ENCODE peak calls at places on chromosomes 4 and X, in five cellular contexts. P, M, X, V and N are unnamed samples. For H3K9me3, the result is how much of the 10 kb centered on the place peaks cover.

GRCh38 chr4:140718240-140718639 is 37.9 kb downstream of the TBC1D9 start:
- DNase-seq in P (no peak), M (no peak), X (no peak), V (peak), N (no peak)

GRCh38 chr4:183422962-183423653 is 21.3 kb upstream of the CDKN2AIP start:
- DNase-seq in P (peak), M (no peak), X (no peak), V (peak), N (no peak)

GRCh38 chr4:6350646-6351045 is 81.0 kb downstream of the WFS1 start:
- DNase-seq in P (no peak), M (no peak), X (no peak), V (no peak), N (no peak)

GRCh38 chrX:66638591-66639500 is at the start of gene EDA2R:
- DNase-seq in P (no peak), M (peak), X (no peak), V (peak), N (no peak)

GRCh38 chr4:134027931-134028330 is 173.7 kb downstream of the PABPC4L start:
- DNase-seq in P (peak), M (no peak), X (no peak), V (peak), N (peak)

GRCh38 chr4:28211714-28212470 is 1351.3 kb downstream of the STIM2 start:
- DNase-seq in P (peak), M (no peak), X (no peak), V (no peak), N (no peak)

GRCh38 chr4:1111259-1111809 is 2.0 kb downstream of the RNF212 start:
- DNase-seq in P (no peak), M (no peak), X (no peak), V (no peak), N (no peak)

GRCh38 chr4:109169160-109169559 is 133.3 kb downstream of the COL25A1 start:
- DNase-seq in P (no peak), M (no peak), X (no peak), V (peak), N (no peak)

GRCh38 chr4:40992472-40993298 is 221.7 kb downstream of the APBB2 start:
- DNase-seq in P (no peak), M (no peak), X (no peak), V (peak), N (no peak)

GRCh38 chrX:17654116-17654515 is 83.2 kb upstream of the SCML1 start:
- DNase-seq in P (no peak), M (no peak), X (no peak), V (no peak), N (no peak)

GRCh38 chr4:8464376-8464775 is 23.8 kb downstream of the TRMT44 start:
- DNase-seq in P (no peak), M (no peak), X (no peak), V (no peak), N (no peak)

GRCh38 chr4:54281060-54281781 is 52.1 kb downstream of the PDGFRA start:
- DNase-seq in P (no peak), M (peak), X (peak), V (peak), N (peak)

GRCh38 chrX:38768079-38768478 is 33.2 kb upstream of the MID1IP1 start:
- DNase-seq in P (no peak), M (no peak), X (no peak), V (peak), N (peak)

GRCh38 chrX:132271330-132271729 is 52.1 kb upstream of the RAP2C start:
- DNase-seq in P (peak), M (no peak), X (no peak), V (no peak), N (no peak)

GRCh38 chr4:121360496-121360895 is 20.3 kb downstream of the QRFPR start:
- DNase-seq in P (no peak), M (no peak), X (no peak), V (peak), N (no peak)

GRCh38 chr4:94459462-94460161 is 7.9 kb downstream of the PDLIM5 start:
- DNase-seq in P (no peak), M (no peak), X (no peak), V (no peak), N (no peak)

GRCh38 chr4:28225689-28226353 is 1365.2 kb downstream of the STIM2 start:
- DNase-seq in P (no peak), M (no peak), X (no peak), V (peak), N (no peak)

GRCh38 chr4:14719053-14719452 is 283.2 kb upstream of the CPEB2 start:
- DNase-seq in P (peak), M (no peak), X (no peak), V (peak), N (no peak)

GRCh38 chr4:77147400-77147782 is 9.6 kb upstream of the CCNG2 start:
- DNase-seq in P (no peak), M (no peak), X (no peak), V (no peak), N (no peak)

GRCh38 chr4:37803348-37803973 is 23.0 kb upstream of the PGM2 start:
- DNase-seq in P (no peak), M (no peak), X (no peak), V (peak), N (no peak)

GRCh38 chr4:22500128-22500611 is 15.7 kb downstream of the ADGRA3 start:
- DNase-seq in P (peak), M (peak), X (no peak), V (no peak), N (no peak)

GRCh38 chrX:34586507-34586906 is 70.6 kb downstream of the TMEM47 start:
- DNase-seq in P (no peak), M (no peak), X (no peak), V (no peak), N (no peak)

GRCh38 chr4:878796-879729 is 53.1 kb downstream of the GAK start:
- DNase-seq in P (no peak), M (no peak), X (no peak), V (no peak), N (no peak)

GRCh38 chr4:124980276-124980752 is 267.8 kb upstream of the ANKRD50 start:
- DNase-seq in P (no peak), M (no peak), X (no peak), V (peak), N (no peak)

GRCh38 chrX:14915596-14915995 is 42.4 kb downstream of the MOSPD2 start:
- DNase-seq in P (no peak), M (no peak), X (no peak), V (no peak), N (no peak)

GRCh38 chrX:79270401-79270800 is 96.7 kb downstream of the ITM2A start:
- DNase-seq in P (no peak), M (no peak), X (no peak), V (peak), N (no peak)

GRCh38 chr4:183798921-183799307 is 106.2 kb upstream of the STOX2 start:
- DNase-seq in P (no peak), M (no peak), X (no peak), V (no peak), N (no peak)

GRCh38 chr4:68132342-68132741 is 2.7 kb upstream of the TMPRSS11F start:
- DNase-seq in P (no peak), M (no peak), X (no peak), V (no peak), N (no peak)

GRCh38 chr4:27048350-27049100 is 187.9 kb downstream of the STIM2 start:
- DNase-seq in P (peak), M (no peak), X (no peak), V (peak), N (no peak)

GRCh38 chr4:99998062-99998880 is 48.2 kb upstream of the H2AZ1 start:
- DNase-seq in P (no peak), M (no peak), X (no peak), V (peak), N (no peak)
- TF ChIP-seq CTCF in P (peak), M (no peak), X (peak), V (peak), N (peak)

DNA sequence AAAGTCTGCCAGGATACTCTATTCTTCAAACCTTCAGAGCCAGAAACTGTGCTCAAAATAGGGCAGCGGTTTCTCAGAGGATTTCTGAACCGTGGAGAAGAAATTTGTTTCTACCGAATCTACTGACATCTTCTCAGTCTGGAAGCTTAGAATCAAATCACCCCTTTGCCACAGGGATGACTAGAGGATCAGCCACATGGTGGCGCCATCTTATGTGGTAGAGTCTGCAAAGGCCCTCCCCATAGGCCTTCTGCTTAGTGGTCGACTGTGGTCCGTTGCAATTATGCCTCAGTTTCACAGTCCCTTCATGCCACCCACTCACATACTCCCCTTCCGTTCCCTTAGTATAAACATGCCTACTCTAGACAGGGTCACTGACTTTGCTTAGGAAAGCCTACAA is 680.7 kb upstream of the SPANXN1 start:
- DNase-seq in P (peak), M (no peak), X (no peak), V (no peak), N (no peak)
- H3K9me3 ChIP-seq in P (under half), M (under half), X (under half), V (under half), N (under half)

GRCh38 chrX:371907-372306 is 14.8 kb downstream of the PPP2R3B start:
- DNase-seq in P (no peak), M (no peak), X (no peak), V (no peak), N (no peak)
- H3K4me3 ChIP-seq in P (no peak), M (no peak), X (peak), V (no peak), N (no peak)

GRCh38 chr4:174828845-174829701 is at the start of gene GLRA3:
- DNase-seq in P (peak), M (peak), X (peak), V (peak), N (no peak)

DNA sequence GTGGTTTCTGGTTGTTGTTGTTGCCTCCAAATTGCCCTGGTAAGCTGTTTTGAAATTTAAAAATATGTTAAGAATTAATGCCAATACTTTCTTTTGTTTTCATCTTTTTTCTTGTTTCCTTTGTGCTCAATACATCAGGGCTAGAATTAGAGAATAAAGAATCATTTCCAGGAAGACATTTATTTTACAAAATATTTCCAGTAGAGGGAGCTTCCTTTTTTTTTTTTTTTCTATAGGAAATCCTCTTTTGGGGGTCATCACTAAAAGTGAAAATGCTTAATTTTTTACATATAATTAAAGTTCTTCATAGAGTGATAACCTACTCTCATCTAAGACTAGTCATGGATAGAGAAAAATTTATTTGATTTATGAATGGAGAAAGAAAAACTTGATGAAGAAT is 2.4 kb downstream of the GLRA3 start:
- DNase-seq in P (no peak), M (no peak), X (no peak), V (no peak), N (no peak)
- TF ChIP-seq CTCF in P (peak), M (no peak), X (no peak), V (no peak), N (no peak)

DNA sequence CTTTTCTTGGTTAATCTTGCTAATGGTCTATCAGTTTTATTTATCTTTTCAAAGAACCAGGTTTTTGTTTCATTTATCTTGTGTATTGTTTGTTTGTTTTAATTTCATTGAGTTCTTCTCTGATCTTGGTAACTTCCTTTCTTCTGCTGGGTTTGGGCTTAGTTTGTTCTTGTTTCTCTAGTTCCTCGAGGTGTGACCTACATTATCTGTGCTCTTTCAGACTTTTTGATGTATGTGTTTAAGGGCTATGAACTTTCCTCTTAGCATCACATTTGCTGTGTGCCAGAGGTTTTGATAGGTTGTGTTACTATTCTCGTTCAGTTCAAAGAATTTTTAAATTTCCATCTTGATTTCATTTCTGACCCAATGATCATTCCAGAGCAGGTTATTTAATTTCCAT is 365.4 kb upstream of the GATB start:
- DNase-seq in P (no peak), M (no peak), X (no peak), V (no peak), N (no peak)
- H3K9me3 ChIP-seq in P (under half), M (under half), X (under half), V (under half), N (under half)

GRCh38 chr4:84126061-84126787 is 372.9 kb downstream of the NKX6-1 start:
- DNase-seq in P (no peak), M (no peak), X (no peak), V (no peak), N (no peak)
- H3K4me3 ChIP-seq in P (no peak), M (no peak), X (no peak), V (peak), N (no peak)

DNA sequence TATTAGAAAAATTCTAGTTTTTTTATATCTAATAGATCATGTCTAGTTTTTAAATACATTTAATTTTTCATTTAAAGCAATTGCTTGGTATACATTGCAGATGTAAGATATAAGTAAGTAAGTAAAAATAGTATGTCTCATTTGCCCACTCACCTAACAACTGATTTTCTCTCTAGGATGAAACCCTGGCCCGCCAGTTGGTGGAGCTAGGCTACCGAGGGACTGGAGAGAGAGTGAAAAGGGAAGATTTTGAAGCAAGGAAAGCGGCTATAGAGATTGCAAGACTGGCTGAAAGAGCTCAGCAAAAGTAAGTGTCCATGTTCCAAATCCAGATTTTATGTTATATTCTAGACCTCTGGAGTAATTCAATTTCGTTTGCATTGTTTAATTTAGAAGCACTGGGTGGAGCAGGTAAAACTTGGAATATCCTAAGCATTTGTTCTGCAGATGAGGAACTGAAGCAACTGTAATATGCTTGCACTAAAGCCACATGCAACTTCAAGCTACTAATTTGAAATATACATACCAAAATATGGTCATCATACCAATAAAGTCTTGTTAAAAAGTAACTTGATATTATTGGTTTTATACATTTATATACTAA is 27.1 kb downstream of the CFAP299 start:
- DNase-seq in P (peak), M (no peak), X (no peak), V (peak), N (no peak)
- TF ChIP-seq CTCF in P (peak), M (peak), X (peak), V (peak), N (peak)

DNA sequence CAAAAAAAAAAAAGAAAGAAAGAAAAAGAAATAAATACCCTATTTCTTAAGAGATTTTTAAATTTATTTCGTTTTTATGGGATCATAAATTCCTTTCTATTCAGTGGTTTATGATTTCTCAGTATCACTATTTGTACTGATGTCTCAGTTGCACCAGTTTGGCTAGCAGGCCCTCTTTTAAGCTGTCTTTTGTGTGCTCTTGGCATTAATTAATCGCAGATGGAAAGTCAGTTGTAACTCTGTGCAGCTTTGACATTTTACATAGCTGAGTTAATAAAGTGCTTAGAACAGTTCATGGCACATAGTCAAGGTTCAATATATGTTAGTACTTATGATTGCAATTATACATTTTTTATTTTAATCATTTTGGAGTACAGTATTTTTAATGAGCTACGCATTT is 123.7 kb upstream of the NUDT6 start:
- DNase-seq in P (no peak), M (no peak), X (no peak), V (no peak), N (no peak)
- H3K9me3 ChIP-seq in P (under half), M (under half), X (under half), V (under half), N (under half)